ENCODE peak calls at places on chromosomes 4 and X, in four cellular contexts. K is K562, R is SK-N-SH, L is GM12878. H is an unnamed sample.

GRCh38 chr4:175071123-175071522 is 153.0 kb downstream of the ADAM29 start:
- DNase-seq in K (no peak), R (no peak), L (no peak), H (no peak)

GRCh38 chr4:29861307-29861706 is 858.9 kb upstream of the PCDH7 start:
- DNase-seq in K (no peak), R (no peak), L (no peak), H (no peak)

GRCh38 chr4:1411436-1412375 is 5.5 kb upstream of the NKX1-1 start:
- DNase-seq in K (peak), R (peak), L (no peak), H (no peak)

GRCh38 chr4:180060159-180060889 is 2182.9 kb upstream of the TENM3 start:
- DNase-seq in K (no peak), R (peak), L (no peak), H (no peak)

GRCh38 chrX:148991502-148991901 is 491.1 kb downstream of the AFF2 start:
- DNase-seq in K (no peak), R (no peak), L (no peak), H (no peak)

GRCh38 chr4:189215574-189215973 is 725.1 kb upstream of the FRG1 start:
- DNase-seq in K (no peak), R (no peak), L (no peak), H (no peak)

GRCh38 chrX:118345401-118346257 is at the start of gene WDR44:
- DNase-seq in K (peak), R (peak), L (peak), H (peak)

GRCh38 chr4:150050566-150050965 is 27.7 kb upstream of the DCLK2 start:
- DNase-seq in K (no peak), R (no peak), L (no peak), H (no peak)

GRCh38 chr4:109989618-109990017 is 76.9 kb downstream of the EGF start:
- DNase-seq in K (no peak), R (no peak), L (no peak), H (no peak)

GRCh38 chr4:89324671-89325070 is 17.1 kb upstream of the GPRIN3 start:
- DNase-seq in K (no peak), R (no peak), L (peak), H (no peak)

GRCh38 chr4:157075811-157076577 is at the start of gene GLRB:
- DNase-seq in K (no peak), R (peak), L (no peak), H (no peak)

GRCh38 chr4:99677161-99677560 is 19.5 kb upstream of the C4orf54 start:
- DNase-seq in K (no peak), R (no peak), L (no peak), H (no peak)

GRCh38 chr4:176534566-176534965 is 214.8 kb downstream of the SPCS3 start:
- DNase-seq in K (no peak), R (no peak), L (no peak), H (no peak)

GRCh38 chrX:130086414-130087207 is 23.7 kb downstream of the ELF4 start:
- DNase-seq in K (no peak), R (no peak), L (no peak), H (no peak)

GRCh38 chr4:184472540-184473264 is 1.6 kb downstream of the IRF2 start:
- DNase-seq in K (peak), R (peak), L (no peak), H (peak)

GRCh38 chrX:15165832-15166231 is 104.1 kb downstream of the ASB9 start:
- DNase-seq in K (peak), R (no peak), L (no peak), H (no peak)

GRCh38 chrX:37926700-37927099 is 79.3 kb upstream of the DYNLT3 start:
- DNase-seq in K (peak), R (peak), L (peak), H (peak)

GRCh38 chr4:169823685-169824084 is 65.9 kb upstream of the HPF1 start:
- DNase-seq in K (peak), R (no peak), L (no peak), H (peak)

GRCh38 chr4:38150021-38150671 is 189.9 kb downstream of the PTTG2 start:
- DNase-seq in K (no peak), R (no peak), L (no peak), H (no peak)

GRCh38 chrX:39336709-39337294 is 535.5 kb downstream of the MID1IP1 start:
- DNase-seq in K (no peak), R (no peak), L (peak), H (no peak)

GRCh38 chr4:124322234-124322831 is 390.2 kb downstream of the ANKRD50 start:
- DNase-seq in K (peak), R (peak), L (no peak), H (peak)

GRCh38 chr4:48008021-48008596 is 8.4 kb downstream of the CNGA1 start:
- DNase-seq in K (no peak), R (no peak), L (no peak), H (no peak)

GRCh38 chr4:186196063-186196462 is 4.7 kb downstream of the CYP4V2 start:
- DNase-seq in K (no peak), R (no peak), L (no peak), H (no peak)

GRCh38 chr4:2939383-2940243 is 23.6 kb downstream of the NOP14 start:
- DNase-seq in K (no peak), R (no peak), L (no peak), H (no peak)

GRCh38 chr4:9691221-9692065 is 90.0 kb upstream of the DRD5 start:
- DNase-seq in K (peak), R (peak), L (peak), H (peak)

GRCh38 chr4:66640216-66640615 is 905.1 kb downstream of the CENPC start:
- DNase-seq in K (no peak), R (no peak), L (no peak), H (no peak)

GRCh38 chrX:40171513-40172168 is 73.9 kb upstream of the BCOR start:
- DNase-seq in K (peak), R (no peak), L (no peak), H (no peak)

GRCh38 chr4:139416073-139416673 is 37.7 kb upstream of the RAB33B start:
- DNase-seq in K (peak), R (peak), L (no peak), H (peak)

GRCh38 chr4:30721353-30722091 is 1.4 kb downstream of the PCDH7 start:
- DNase-seq in K (no peak), R (peak), L (no peak), H (no peak)

GRCh38 chr4:116070283-116070682 is 956.9 kb upstream of the NDST4 start:
- DNase-seq in K (no peak), R (no peak), L (no peak), H (no peak)

GRCh38 chrX:42530027-42530426 is 247.9 kb downstream of the PPP1R2C start:
- DNase-seq in K (no peak), R (no peak), L (no peak), H (no peak)

GRCh38 chrX:64204701-64205440 is 637 bp downstream of the AMER1 start:
- DNase-seq in K (peak), R (peak), L (no peak), H (peak)

GRCh38 chrX:64202808-64203320 is 2.6 kb downstream of the AMER1 start:
- DNase-seq in K (no peak), R (no peak), L (no peak), H (no peak)

GRCh38 chrX:64205441-64205734 is at the start of gene AMER1:
- DNase-seq in K (no peak), R (no peak), L (no peak), H (no peak)

GRCh38 chrX:64205735-64206491 is 405 bp upstream of the AMER1 start:
- DNase-seq in K (peak), R (peak), L (peak), H (peak)

GRCh38 chrX:64204252-64204651 is 1.3 kb downstream of the AMER1 start:
- DNase-seq in K (no peak), R (peak), L (no peak), H (peak)
- TF ChIP-seq MXI1 in K (no peak), R (no peak), L (no peak), H (no peak)

GRCh38 chrX:69231903-69232302 is 66.7 kb upstream of the PJA1 start:
- DNase-seq in K (no peak), R (no peak), L (no peak), H (no peak)
- TF ChIP-seq GABPA in K (no peak), R (no peak), L (no peak), H (no peak)

GRCh38 chr4:166594326-166594946 is 639.9 kb downstream of the SPOCK3 start:
- DNase-seq in K (peak), R (peak), L (peak), H (peak)
- TF ChIP-seq MXI1 in K (no peak), R (no peak), L (no peak), H (no peak)

DNA sequence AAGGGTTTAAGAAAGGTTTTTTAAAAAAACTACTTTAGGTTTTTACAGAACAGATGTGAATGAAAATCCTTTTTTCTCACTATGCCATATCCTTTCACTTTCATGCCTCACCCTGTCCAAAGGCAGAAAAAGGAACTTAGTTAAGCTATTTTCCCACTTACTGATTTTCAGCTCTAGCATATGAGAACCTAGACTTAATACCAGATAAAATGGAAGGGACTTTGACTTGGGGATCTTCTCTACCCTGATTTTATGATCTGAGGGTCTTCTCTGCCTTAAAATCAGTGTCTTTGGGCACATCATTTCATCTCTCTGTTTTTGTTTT is 42.4 kb downstream of the FNIP2 start:
- DNase-seq in K (no peak), R (no peak), L (no peak), H (no peak)
- TF ChIP-seq GABPA in K (no peak), R (no peak), L (no peak), H (no peak)

GRCh38 chr4:187786190-187786589 is 209.4 kb upstream of the ZFP42 start:
- DNase-seq in K (no peak), R (no peak), L (no peak), H (no peak)

GRCh38 chr4:187777954-187778353 is 217.6 kb upstream of the ZFP42 start:
- DNase-seq in K (no peak), R (no peak), L (no peak), H (no peak)

GRCh38 chr4:187780070-187780469 is 215.5 kb upstream of the ZFP42 start:
- DNase-seq in K (no peak), R (no peak), L (no peak), H (no peak)

DNA sequence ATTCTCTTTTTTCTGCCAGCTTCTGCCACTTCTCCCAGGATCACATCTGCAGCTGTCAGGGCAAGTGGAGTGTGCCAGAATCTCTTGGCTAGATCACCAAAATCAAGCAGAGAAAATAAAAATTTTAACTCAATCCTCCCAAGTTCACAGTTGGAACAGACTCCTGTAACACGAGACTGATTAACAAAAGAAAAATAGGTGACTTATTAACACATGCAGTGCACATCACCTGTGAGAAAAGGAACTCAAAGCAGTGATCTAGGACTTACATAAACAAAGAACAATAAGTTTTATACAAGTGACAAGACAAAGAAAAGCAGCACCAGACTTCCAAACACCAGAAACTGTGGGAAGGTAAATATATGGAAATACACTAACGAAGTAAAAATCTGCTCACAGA is 213.1 kb upstream of the ZFP42 start:
- DNase-seq in K (no peak), R (no peak), L (no peak), H (no peak)
- TF ChIP-seq MXI1 in K (no peak), R (no peak), L (no peak), H (no peak)